ENCODE peak calls at places on chromosomes 11 and 22, in six cellular contexts. One of them, this sample, is unnamed.

GRCh38 chr22:49536571-49537131 is 291.0 kb downstream of the BRD1 start:
- DNase-seq in right atrium auricular region: no peak
- DNase-seq in adrenal gland: no peak
- DNase-seq in OCI-LY7: no peak
- DNase-seq in K562: no peak
- DNase-seq in A549: no peak
- DNase-seq in this sample: no peak

GRCh38 chr11:118900535-118901384 is 17.1 kb downstream of the CXCR5 start:
- DNase-seq in K562: no peak
- DNase-seq in A549: no peak
- DNase-seq in OCI-LY7: no peak
- DNase-seq in adrenal gland: no peak
- DNase-seq in right atrium auricular region: no peak
- DNase-seq in this sample: no peak

GRCh38 chr11:123454060-123454651 is 24.1 kb downstream of the GRAMD1B start:
- DNase-seq in K562: no peak
- DNase-seq in A549: peak; percentile 97
- DNase-seq in OCI-LY7: no peak
- DNase-seq in right atrium auricular region: no peak
- DNase-seq in adrenal gland: peak; percentile 92
- DNase-seq in this sample: no peak

GRCh38 chr22:42408276-42408675 is 23.9 kb downstream of the NFAM1 start:
- DNase-seq in K562: no peak
- DNase-seq in right atrium auricular region: no peak
- DNase-seq in adrenal gland: no peak
- DNase-seq in A549: no peak
- DNase-seq in OCI-LY7: no peak
- DNase-seq in this sample: no peak

GRCh38 chr11:7889985-7890384 is 41.1 kb downstream of the OR10A6 start:
- DNase-seq in K562: no peak
- DNase-seq in A549: no peak
- DNase-seq in adrenal gland: no peak
- DNase-seq in right atrium auricular region: no peak
- DNase-seq in OCI-LY7: peak; percentile 41
- DNase-seq in this sample: no peak

GRCh38 chr22:27876684-27877083 is 42.4 kb downstream of the PITPNB start:
- DNase-seq in adrenal gland: no peak
- DNase-seq in K562: no peak
- DNase-seq in OCI-LY7: no peak
- DNase-seq in right atrium auricular region: no peak
- DNase-seq in A549: no peak
- DNase-seq in this sample: no peak

GRCh38 chr22:29190915-29191314 is 14.8 kb upstream of the EMID1 start:
- DNase-seq in adrenal gland: no peak
- DNase-seq in K562: no peak
- DNase-seq in A549: no peak
- DNase-seq in OCI-LY7: no peak
- DNase-seq in right atrium auricular region: no peak
- DNase-seq in this sample: no peak

GRCh38 chr11:9626778-9627394 is 37.0 kb upstream of the SWAP70 start:
- DNase-seq in K562: no peak
- DNase-seq in OCI-LY7: no peak
- DNase-seq in A549: no peak
- DNase-seq in right atrium auricular region: peak; percentile 58
- DNase-seq in adrenal gland: no peak
- DNase-seq in this sample: peak; percentile 82

GRCh38 chr11:46346886-46347636 is at the start of gene DGKZ:
- DNase-seq in A549: peak; percentile 82
- DNase-seq in adrenal gland: peak; percentile 81
- DNase-seq in right atrium auricular region: peak; percentile 82
- DNase-seq in K562: peak; percentile 98
- DNase-seq in OCI-LY7: peak; percentile 89
- DNase-seq in this sample: peak; percentile 80

GRCh38 chr11:33377100-33377851 is 120.1 kb downstream of the HIPK3 start:
- DNase-seq in OCI-LY7: no peak
- DNase-seq in K562: no peak
- DNase-seq in adrenal gland: no peak
- DNase-seq in A549: no peak
- DNase-seq in right atrium auricular region: no peak
- DNase-seq in this sample: no peak
- H3K4me3 ChIP-seq in OCI-LY7: peak overlapping the region; percentile 75
- H3K4me3 ChIP-seq in K562: no peak overlapping the region
- H3K4me3 ChIP-seq in adrenal gland: no peak overlapping the region
- H3K4me3 ChIP-seq in A549: peak overlapping the region; percentile 68
- H3K4me3 ChIP-seq in right atrium auricular region: peak overlapping the region; percentile 51
- H3K4me3 ChIP-seq in this sample: peak overlapping the region; percentile 61

GRCh38 chr11:64048042-64048854 is 12.5 kb downstream of the FLRT1 start:
- DNase-seq in K562: no peak
- DNase-seq in A549: no peak
- DNase-seq in right atrium auricular region: no peak
- DNase-seq in OCI-LY7: no peak
- DNase-seq in adrenal gland: no peak
- DNase-seq in this sample: no peak
- TF ChIP-seq CTCF in K562: no peak
- TF ChIP-seq CTCF in A549: no peak
- TF ChIP-seq CTCF in right atrium auricular region: no peak
- TF ChIP-seq CTCF in OCI-LY7: no peak
- TF ChIP-seq CTCF in adrenal gland: no peak
- TF ChIP-seq CTCF in this sample: no peak

DNA sequence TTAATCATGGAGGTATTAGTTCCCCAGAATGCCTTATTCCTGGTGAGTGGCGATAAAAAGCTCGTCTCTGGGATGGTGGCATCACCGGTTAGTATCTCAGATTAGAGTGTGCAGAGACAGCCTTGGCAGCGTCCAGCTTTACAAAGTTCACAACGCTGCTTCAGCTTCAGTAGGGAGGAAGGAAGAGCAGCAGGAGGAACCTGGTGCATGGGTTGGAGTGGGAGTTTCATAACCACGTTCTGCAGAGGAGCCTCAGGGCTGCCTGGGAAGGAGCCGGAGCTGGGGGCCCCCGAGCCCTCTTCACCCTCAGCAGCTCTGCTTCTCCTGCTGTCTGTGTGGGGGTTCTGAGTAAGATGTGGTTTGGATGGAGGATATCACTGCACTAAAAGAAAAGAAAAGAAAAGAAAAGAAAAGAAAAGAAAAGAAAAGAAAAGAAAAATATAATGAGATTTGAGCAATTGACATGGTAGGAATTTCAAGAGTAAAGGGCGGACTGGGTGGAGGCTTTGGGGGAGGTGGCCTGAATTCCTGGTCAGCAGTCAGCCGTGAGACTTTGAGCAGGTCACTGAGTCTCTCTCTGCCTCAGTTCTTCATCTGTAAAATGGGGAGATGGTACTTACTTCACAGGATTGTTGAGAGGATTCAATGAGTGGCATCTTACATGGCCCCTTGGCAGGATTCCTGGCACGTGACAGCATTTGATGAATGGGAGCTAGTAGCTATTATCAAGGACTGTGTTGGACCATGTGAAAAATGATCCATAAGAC is 6.5 kb downstream of the ASPHD2 start:
- DNase-seq in OCI-LY7: no peak
- DNase-seq in K562: no peak
- DNase-seq in adrenal gland: no peak
- DNase-seq in right atrium auricular region: no peak
- DNase-seq in A549: no peak
- DNase-seq in this sample: no peak
- H3K4me3 ChIP-seq in OCI-LY7: no peak overlapping the region
- H3K4me3 ChIP-seq in K562: no peak overlapping the region
- H3K4me3 ChIP-seq in adrenal gland: no peak overlapping the region
- H3K4me3 ChIP-seq in right atrium auricular region: no peak overlapping the region
- H3K4me3 ChIP-seq in A549: no peak overlapping the region
- H3K4me3 ChIP-seq in this sample: no peak overlapping the region

GRCh38 chr11:12827929-12828812 is 153.9 kb downstream of the TEAD1 start:
- DNase-seq in OCI-LY7: peak; percentile 46
- DNase-seq in right atrium auricular region: no peak
- DNase-seq in A549: peak; percentile 59
- DNase-seq in adrenal gland: peak; percentile 42
- DNase-seq in K562: no peak
- DNase-seq in this sample: peak; percentile 76
- TF ChIP-seq CTCF in OCI-LY7: no peak
- TF ChIP-seq CTCF in right atrium auricular region: no peak
- TF ChIP-seq CTCF in A549: no peak
- TF ChIP-seq CTCF in adrenal gland: no peak
- TF ChIP-seq CTCF in K562: peak; percentile 15
- TF ChIP-seq CTCF in this sample: no peak

GRCh38 chr11:62104816-62105610 is 18.8 kb upstream of the INCENP start:
- DNase-seq in right atrium auricular region: no peak
- DNase-seq in A549: no peak
- DNase-seq in OCI-LY7: no peak
- DNase-seq in K562: peak; percentile 42
- DNase-seq in adrenal gland: peak; percentile 75
- DNase-seq in this sample: no peak

GRCh38 chr11:62108017-62108750 is 15.6 kb upstream of the INCENP start:
- DNase-seq in A549: peak; percentile 74
- DNase-seq in K562: peak; percentile 47
- DNase-seq in OCI-LY7: peak; percentile 74
- DNase-seq in right atrium auricular region: no peak
- DNase-seq in adrenal gland: peak; percentile 49
- DNase-seq in this sample: peak; percentile 92

GRCh38 chr11:62103141-62103540 is 20.7 kb upstream of the INCENP start:
- DNase-seq in A549: no peak
- DNase-seq in adrenal gland: no peak
- DNase-seq in K562: no peak
- DNase-seq in right atrium auricular region: no peak
- DNase-seq in OCI-LY7: no peak
- DNase-seq in this sample: no peak

GRCh38 chr11:62104001-62104400 is 19.8 kb upstream of the INCENP start:
- DNase-seq in A549: no peak
- DNase-seq in OCI-LY7: no peak
- DNase-seq in adrenal gland: no peak
- DNase-seq in right atrium auricular region: no peak
- DNase-seq in K562: no peak
- DNase-seq in this sample: no peak

DNA sequence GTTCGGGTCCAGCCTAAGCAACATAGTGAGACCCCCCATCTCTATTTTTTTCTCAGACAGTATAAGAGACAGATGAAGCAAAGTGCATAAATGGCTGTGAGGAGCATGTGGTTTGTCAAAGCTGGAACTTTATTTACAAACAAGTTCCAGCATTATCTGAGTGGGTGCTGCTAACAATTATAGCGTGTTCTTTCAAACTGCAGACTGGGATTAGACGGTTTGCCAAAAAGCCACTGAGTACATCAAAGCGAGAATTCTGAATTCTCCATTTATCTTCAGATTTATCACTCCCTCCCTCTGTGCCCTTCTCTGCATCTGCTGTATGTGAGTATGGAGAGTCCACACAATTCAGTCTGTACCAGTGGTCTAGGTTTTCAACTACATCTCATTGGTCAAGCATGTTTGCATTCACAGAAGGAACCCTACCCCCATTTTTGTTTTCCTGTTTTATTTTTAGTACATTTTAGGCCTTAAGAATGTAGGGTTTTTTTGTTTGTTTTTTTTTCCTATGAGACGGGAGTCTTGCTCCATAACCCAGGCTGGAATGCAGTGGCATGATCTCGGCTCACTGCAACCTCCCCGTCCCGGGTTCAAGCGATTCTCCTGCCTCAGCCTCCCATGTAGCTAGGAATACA is 18.1 kb upstream of the INCENP start:
- DNase-seq in right atrium auricular region: no peak
- DNase-seq in K562: no peak
- DNase-seq in A549: no peak
- DNase-seq in adrenal gland: no peak
- DNase-seq in OCI-LY7: no peak
- DNase-seq in this sample: no peak
- H3K4me3 ChIP-seq in right atrium auricular region: peak overlapping the region; percentile 21
- H3K4me3 ChIP-seq in K562: peak overlapping the region; percentile 17
- H3K4me3 ChIP-seq in A549: no peak overlapping the region
- H3K4me3 ChIP-seq in adrenal gland: no peak overlapping the region
- H3K4me3 ChIP-seq in OCI-LY7: no peak overlapping the region
- H3K4me3 ChIP-seq in this sample: no peak overlapping the region

DNA sequence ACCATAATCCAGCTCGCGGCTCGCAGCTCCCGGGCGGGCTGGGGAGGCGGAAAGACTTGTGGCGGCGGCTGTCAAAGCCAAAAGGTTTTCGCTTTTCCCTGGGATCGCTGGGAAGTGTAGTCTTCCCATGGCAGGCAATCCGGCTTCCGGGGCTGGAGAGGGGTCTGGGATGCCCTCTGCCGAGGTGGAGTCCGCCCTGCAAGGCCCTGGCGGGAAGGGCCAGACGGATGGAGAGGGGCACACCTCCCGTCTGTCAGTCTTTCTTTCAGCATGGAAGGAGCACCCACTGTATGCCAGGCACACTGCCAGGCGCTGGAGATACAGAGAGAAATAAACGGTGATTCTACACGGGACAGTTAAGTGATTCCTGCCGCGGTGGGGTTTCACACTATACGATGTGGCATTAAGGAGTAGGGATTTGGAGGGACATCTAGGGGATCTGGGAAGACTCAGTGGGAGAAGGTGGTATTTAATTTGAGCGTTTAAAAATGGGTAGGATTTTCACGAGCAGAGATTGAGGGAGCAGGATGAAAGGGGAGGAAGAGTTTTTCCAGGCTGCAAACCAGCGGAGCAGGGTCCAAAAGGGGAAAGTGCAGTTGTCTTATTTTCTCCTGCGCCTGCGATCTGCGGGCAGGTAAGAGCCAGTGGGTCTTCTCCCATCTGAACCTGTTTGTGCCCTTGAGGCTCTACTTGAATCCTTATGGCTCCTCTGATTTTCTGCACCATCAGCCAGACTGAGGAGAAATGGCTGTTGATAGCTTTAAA is at the start of gene BACE1:
- DNase-seq in A549: peak; percentile 81
- DNase-seq in right atrium auricular region: peak; percentile 84
- DNase-seq in adrenal gland: peak; percentile 85
- DNase-seq in OCI-LY7: no peak
- DNase-seq in K562: no peak
- DNase-seq in this sample: peak; percentile 97
- TF ChIP-seq CTCF in A549: peak; percentile 20
- TF ChIP-seq CTCF in right atrium auricular region: no peak
- TF ChIP-seq CTCF in adrenal gland: no peak
- TF ChIP-seq CTCF in OCI-LY7: no peak
- TF ChIP-seq CTCF in K562: no peak
- TF ChIP-seq CTCF in this sample: peak; percentile 69

DNA sequence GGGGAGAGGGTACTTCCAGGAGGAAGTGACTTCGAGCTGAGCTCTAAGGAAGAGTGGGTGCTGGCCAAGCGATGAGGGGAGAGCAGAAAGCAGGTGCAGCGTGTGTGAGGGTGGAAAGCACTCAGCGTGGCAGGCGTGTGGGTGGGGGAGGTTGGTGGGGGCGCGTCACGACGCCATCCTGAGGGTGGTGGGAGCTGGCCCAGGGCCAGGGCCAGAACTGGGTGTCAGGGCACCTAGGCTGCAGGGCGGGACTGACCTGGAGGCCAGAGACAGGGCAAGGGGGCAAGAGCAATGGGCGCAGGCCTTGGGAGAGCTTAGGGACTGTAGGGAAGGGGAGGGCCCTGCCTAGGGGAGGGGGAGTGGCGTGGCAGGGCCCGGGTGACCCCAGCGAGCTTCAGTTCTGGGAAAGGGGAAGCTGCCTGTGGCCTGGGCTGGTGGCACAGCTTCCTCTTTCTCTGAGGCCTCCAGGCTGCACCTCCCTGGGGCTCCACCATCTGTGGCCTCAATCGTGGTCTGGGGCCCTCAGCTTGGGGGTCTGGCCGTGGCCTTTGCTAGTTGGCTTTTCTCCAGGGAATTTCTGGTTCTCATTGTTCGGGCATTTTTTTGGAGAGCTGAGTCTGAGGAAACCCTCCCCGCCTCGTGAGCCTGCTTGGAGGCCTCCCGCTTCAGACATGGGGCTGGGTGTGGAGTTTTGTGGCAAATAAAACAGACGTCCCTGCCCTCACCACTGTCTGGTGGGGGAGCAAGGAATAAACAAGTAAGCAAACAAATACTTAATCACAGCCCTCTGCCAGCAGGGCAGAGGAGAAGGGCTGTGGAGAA is 8.9 kb downstream of the RELT start:
- DNase-seq in A549: no peak
- DNase-seq in OCI-LY7: peak; percentile 89
- DNase-seq in K562: no peak
- DNase-seq in adrenal gland: peak; percentile 70
- DNase-seq in right atrium auricular region: peak; percentile 70
- DNase-seq in this sample: no peak
- H3K4me3 ChIP-seq in A549: no peak overlapping the region
- H3K4me3 ChIP-seq in OCI-LY7: peak overlapping the region; percentile 52
- H3K4me3 ChIP-seq in K562: no peak overlapping the region
- H3K4me3 ChIP-seq in adrenal gland: no peak overlapping the region
- H3K4me3 ChIP-seq in right atrium auricular region: no peak overlapping the region
- H3K4me3 ChIP-seq in this sample: no peak overlapping the region